ENCODE peak calls at places on chromosome 19, in six cellular contexts. K is CD8-positive, alpha-beta T cell; M is colonic mucosa; L is fibroblast of lung; O is Caco-2; Z is ascending aorta. R is an unnamed sample.

GRCh38 chr19:58483776-58484175 is 7.6 kb downstream of the ZNF446 start:
- DNase-seq in K (no peak), M (no peak), Z (no peak), O (no peak), L (no peak), R (no peak)

GRCh38 chr19:16076958-16077611 is 790 bp downstream of the TPM4 start:
- DNase-seq in L (no peak), O (no peak), K (peak; percentile 20), M (peak; percentile 78), Z (peak; percentile 76), R (peak; percentile 54)

GRCh38 chr19:48628486-48629296 is 8.5 kb downstream of the DBP start:
- DNase-seq in Z (no peak), L (no peak), M (no peak), O (peak; percentile 45), K (no peak), R (no peak)

GRCh38 chr19:38569368-38569983 is 48.3 kb downstream of the MAP4K1 start:
- DNase-seq in O (no peak), Z (no peak), K (no peak), L (no peak), M (no peak), R (no peak)

GRCh38 chr19:3538258-3538929 is 580 bp upstream of the TEKTIP1 start:
- DNase-seq in L (no peak), Z (no peak), O (no peak), K (no peak), M (no peak), R (no peak)

GRCh38 chr19:40457048-40457447 is 8.5 kb downstream of the BLVRB start:
- DNase-seq in K (no peak), M (no peak), O (no peak), L (no peak), Z (no peak), R (no peak)

GRCh38 chr19:33302175-33302973 is at the start of gene CEBPA:
- DNase-seq in L (peak; percentile 74), Z (peak; percentile 83), K (peak; percentile 54), M (peak; percentile 82), O (peak; percentile 90), R (peak; percentile 89)

GRCh38 chr19:47274071-47274890 is at the start of gene INAFM1:
- DNase-seq in K (peak; percentile 100), Z (peak; percentile 98), L (peak; percentile 86), O (peak; percentile 98), M (peak; percentile 100), R (peak; percentile 95)

GRCh38 chr19:28185646-28186045 is 1027.3 kb downstream of the UQCRFS1 start:
- DNase-seq in O (no peak), Z (no peak), L (peak; percentile 40), M (no peak), K (no peak), R (no peak)

GRCh38 chr19:33528404-33528803 is 6.8 kb upstream of the PEPD start:
- DNase-seq in L (no peak), O (no peak), M (no peak), Z (no peak), K (no peak), R (no peak)

GRCh38 chr19:5042556-5042955 is 73.6 kb downstream of the KDM4B start:
- DNase-seq in K (no peak), M (no peak), O (no peak), L (no peak), Z (no peak), R (no peak)

GRCh38 chr19:48325265-48325910 is at the start of gene EMP3:
- DNase-seq in K (peak; percentile 85), O (peak; percentile 67), Z (peak; percentile 92), L (peak; percentile 91), M (peak; percentile 76), R (peak; percentile 49)

GRCh38 chr19:49142866-49143335 is 12.3 kb downstream of the HRC start:
- DNase-seq in K (peak; percentile 62), O (peak; percentile 90), M (peak; percentile 92), L (peak; percentile 91), Z (peak; percentile 94), R (peak; percentile 88)

GRCh38 chr19:2188708-2189385 is 25.1 kb downstream of the DOT1L start:
- DNase-seq in M (no peak), Z (no peak), K (no peak), L (no peak), O (no peak), R (no peak)

GRCh38 chr19:2184422-2185012 is 20.8 kb downstream of the DOT1L start:
- DNase-seq in K (no peak), M (no peak), Z (no peak), O (no peak), L (no peak), R (no peak)

GRCh38 chr19:2187164-2187563 is 23.4 kb downstream of the DOT1L start:
- DNase-seq in K (no peak), Z (no peak), L (no peak), M (no peak), O (no peak), R (no peak)

GRCh38 chr19:2186071-2186846 is 22.5 kb downstream of the DOT1L start:
- DNase-seq in Z (peak; percentile 95), L (peak; percentile 97), O (no peak), K (no peak), M (peak; percentile 52), R (no peak)

DNA sequence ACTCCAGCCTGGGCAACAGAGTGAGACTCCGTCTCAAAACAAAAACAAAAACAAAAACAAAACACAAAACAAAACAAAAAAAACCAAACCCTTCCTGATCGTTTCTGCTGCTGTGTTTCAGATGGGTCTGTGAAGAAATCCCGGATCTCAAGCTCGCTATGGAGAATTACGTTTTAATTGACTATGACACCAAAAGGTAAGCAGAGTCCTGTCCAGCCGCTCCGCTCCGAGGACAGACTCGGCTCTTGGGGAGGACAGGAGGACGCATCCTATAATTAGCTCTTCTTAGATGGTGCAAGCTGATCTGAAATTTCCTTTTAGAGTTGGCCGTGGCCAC is 22.0 kb downstream of the DOT1L start:
- DNase-seq in O (no peak), Z (no peak), K (no peak), L (no peak), M (no peak), R (no peak)
- H3K4me1 ChIP-seq in O (peaks cover 10% of the 10 kb centered on the region), Z (peaks cover 59% of the 10 kb centered on the region), K (no peaks in the 10 kb centered on the region), L (peaks cover 34% of the 10 kb centered on the region), M (no peaks in the 10 kb centered on the region), R (no peaks in the 10 kb centered on the region)

GRCh38 chr19:36246006-36246391 is 31.1 kb downstream of the ZNF146 start:
- DNase-seq in L (no peak), K (no peak), M (no peak), O (no peak), Z (no peak), R (no peak)

GRCh38 chr19:36244066-36244465 is 29.2 kb downstream of the ZNF146 start:
- DNase-seq in K (no peak), L (no peak), O (no peak), M (no peak), Z (no peak), R (no peak)

DNA sequence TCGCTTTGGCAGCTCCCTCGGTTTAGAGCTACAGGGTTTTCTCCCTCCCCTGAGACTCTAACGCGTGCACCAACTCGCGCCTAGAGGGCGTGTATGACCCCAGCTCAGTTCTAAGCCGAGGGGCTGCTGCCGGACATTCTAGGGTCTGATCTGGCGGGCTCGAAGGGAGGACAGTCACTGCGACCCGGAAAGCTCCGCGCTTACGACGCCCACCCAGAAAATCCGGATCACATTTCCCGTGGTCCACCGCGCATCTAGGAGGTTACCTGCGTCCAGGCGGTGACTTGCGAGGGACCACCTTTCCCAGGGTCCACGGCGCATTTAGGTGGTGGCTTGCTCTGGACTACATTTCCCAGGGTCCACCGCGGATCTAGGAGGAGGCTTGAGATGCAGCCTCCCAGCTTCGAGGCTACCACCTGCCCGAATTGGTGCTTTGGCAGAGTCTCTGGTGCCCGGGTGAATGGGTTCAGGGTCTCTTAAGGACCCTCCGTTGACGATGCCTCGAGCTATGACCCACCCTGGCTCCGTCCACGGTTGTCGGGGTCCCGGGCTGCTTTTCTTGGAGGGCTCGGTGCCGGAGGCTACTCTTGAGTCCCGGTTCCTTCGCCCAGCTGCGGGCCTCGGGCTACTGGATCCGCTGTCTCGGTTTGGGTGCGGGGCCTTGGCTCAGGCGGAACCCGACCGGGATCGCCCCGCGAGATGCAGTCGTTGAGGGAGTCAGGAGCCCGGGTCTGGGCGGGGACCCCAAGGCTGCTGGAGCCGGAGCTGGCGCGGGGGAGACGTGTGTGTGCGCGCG is 30.5 kb downstream of the ZNF146 start:
- DNase-seq in Z (no peak), O (no peak), L (no peak), K (no peak), M (no peak), R (no peak)
- H3K9me3 ChIP-seq in Z (peaks cover 3% of the 10 kb centered on the region), O (no peaks in the 10 kb centered on the region), L (no peaks in the 10 kb centered on the region), K (peaks cover 26% of the 10 kb centered on the region), M (no peaks in the 10 kb centered on the region), R (no peaks in the 10 kb centered on the region)

GRCh38 chr19:11191934-11192333 is 5.4 kb downstream of the KANK2 start:
- DNase-seq in O (no peak), Z (no peak), K (no peak), L (no peak), M (no peak), R (no peak)
- H3K4me1 ChIP-seq in O (no peaks in the 10 kb centered on the region), Z (peaks cover 57% of the 10 kb centered on the region), K (peaks cover 4% of the 10 kb centered on the region), L (peaks cover 27% of the 10 kb centered on the region), M (no peaks in the 10 kb centered on the region), R (no peaks in the 10 kb centered on the region)

GRCh38 chr19:56613639-56614038 is 18.5 kb downstream of the ZNF71 start:
- DNase-seq in L (no peak), M (no peak), O (no peak), K (no peak), Z (no peak), R (no peak)
- H3K9me3 ChIP-seq in L (no peaks in the 10 kb centered on the region), M (peaks cover 9% of the 10 kb centered on the region), O (no peaks in the 10 kb centered on the region), K (peaks cover 51% of the 10 kb centered on the region), Z (peaks cover 77% of the 10 kb centered on the region), R (peaks cover 2% of the 10 kb centered on the region)

GRCh38 chr19:1407662-1408299 is 395 bp downstream of the DAZAP1 start:
- DNase-seq in M (peak; percentile 42), L (no peak), O (no peak), Z (no peak), K (peak; percentile 54), R (no peak)

GRCh38 chr19:1406818-1407661 is at the start of gene DAZAP1:
- DNase-seq in Z (peak; percentile 99), O (peak; percentile 97), M (peak; percentile 99), K (peak; percentile 99), L (peak; percentile 96), R (peak; percentile 99)

GRCh38 chr19:1409204-1410005 is 2.0 kb downstream of the DAZAP1 start:
- DNase-seq in O (no peak), K (no peak), L (no peak), M (no peak), Z (no peak), R (no peak)

GRCh38 chr19:1410136-1410786 is 2.9 kb downstream of the DAZAP1 start:
- DNase-seq in K (no peak), M (no peak), Z (no peak), O (no peak), L (peak; percentile 76), R (no peak)

DNA sequence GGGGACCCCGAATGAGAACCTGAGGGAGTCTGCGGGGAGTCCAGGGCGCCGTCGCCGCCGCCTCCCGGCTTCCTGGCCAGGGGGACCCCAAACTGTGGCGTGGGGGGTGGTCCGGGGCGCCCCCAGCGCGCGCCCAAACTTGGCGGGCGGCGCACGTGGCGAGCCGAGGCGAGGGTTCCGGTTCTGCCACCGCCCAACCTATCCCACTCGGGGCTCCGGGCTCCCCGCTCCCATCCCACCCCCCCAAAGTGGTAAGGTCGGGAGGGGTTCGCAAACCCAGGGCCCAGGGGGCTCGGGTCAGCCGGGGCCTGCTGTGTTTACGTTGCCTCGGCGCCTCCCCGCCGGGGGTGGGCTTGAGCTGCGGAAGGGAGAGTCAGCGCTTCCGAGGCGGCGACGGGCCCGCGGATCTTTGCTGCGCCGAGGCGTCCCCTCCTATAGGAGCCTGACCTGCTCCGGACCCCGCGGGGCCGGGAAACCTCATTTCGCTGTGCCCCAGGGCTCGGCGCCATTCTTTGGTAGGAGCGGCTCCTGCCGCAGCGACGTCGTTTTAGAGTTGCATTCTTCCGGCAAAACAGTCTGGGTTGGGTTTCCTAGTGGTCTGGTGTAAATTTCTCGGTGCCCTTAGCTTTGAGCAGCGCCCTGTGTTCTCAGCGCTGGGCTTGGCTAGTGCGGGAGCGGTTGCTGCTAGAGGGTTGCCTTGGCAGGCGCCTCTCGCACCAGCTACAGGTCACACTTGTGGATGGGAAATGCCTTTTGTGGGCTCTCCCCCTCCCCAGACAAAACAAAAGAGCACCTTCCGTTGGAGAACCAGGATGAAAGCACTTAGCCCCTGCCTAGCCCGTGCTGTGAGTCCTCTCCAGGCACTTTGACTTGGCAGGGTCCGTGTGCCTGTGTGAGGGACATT is 1.2 kb downstream of the DAZAP1 start:
- DNase-seq in K (peak; percentile 64), L (peak; percentile 56), O (no peak), Z (no peak), M (peak; percentile 50), R (peak; percentile 50)
- H3K4me1 ChIP-seq in K (peaks cover 55% of the 10 kb centered on the region), L (peaks cover 24% of the 10 kb centered on the region), O (peaks cover 15% of the 10 kb centered on the region), Z (peaks cover 33% of the 10 kb centered on the region), M (peaks cover 31% of the 10 kb centered on the region), R (peaks cover 9% of the 10 kb centered on the region)